ENCODE peak calls at places on chromosomes 12 and 14, in ten cellular contexts. E is WERI-Rb-1, C is upper lobe of left lung, K is Calu3, D is fibroblast of pulmonary artery, P is heart left ventricle, R is nephron progenitor cell, Z is uterus, A is left ventricle myocardium inferior, W is cardiac muscle cell. G is an unnamed sample.

GRCh38 chr14:29927596-29928341 is at the start of gene PRKD1:
- DNase-seq in E (peak; percentile 72), C (peak; percentile 93), K (peak; percentile 75), D (peak; percentile 79), P (peak; percentile 72), R (peak; percentile 84), Z (peak; percentile 62), A (peak; percentile 63), W (peak; percentile 88), G (peak; percentile 78)

GRCh38 chr14:55071870-55072640 is 20.6 kb downstream of the MAPK1IP1L start:
- DNase-seq in E (no peak), C (no peak), K (no peak), D (peak; percentile 80), P (peak; percentile 72), R (peak; percentile 12), Z (peak; percentile 46), A (peak; percentile 47), W (no peak), G (no peak)

GRCh38 chr12:5203274-5203673 is 159.6 kb downstream of the KCNA5 start:
- DNase-seq in E (no peak), C (no peak), K (no peak), D (no peak), P (no peak), R (no peak), Z (no peak), A (no peak), W (no peak), G (no peak)

GRCh38 chr12:16325426-16325825 is 22.0 kb upstream of the MGST1 start:
- DNase-seq in E (no peak), C (no peak), K (peak; percentile 53), D (no peak), P (no peak), R (no peak), Z (no peak), A (no peak), W (no peak), G (no peak)

GRCh38 chr12:6582196-6582595 is 14.1 kb upstream of the NOP2 start:
- DNase-seq in E (no peak), C (no peak), K (no peak), D (no peak), P (no peak), R (peak; percentile 18), Z (no peak), A (no peak), W (no peak), G (no peak)

GRCh38 chr12:69007858-69008314 is 74.9 kb upstream of the CPM start:
- DNase-seq in E (peak; percentile 26), C (no peak), K (no peak), D (peak; percentile 13), P (no peak), R (no peak), Z (no peak), A (no peak), W (peak; percentile 48), G (no peak)

GRCh38 chr14:71532790-71533189 is 399.4 kb upstream of the RGS6 start:
- DNase-seq in E (no peak), C (no peak), K (no peak), D (no peak), P (no peak), R (no peak), Z (no peak), A (no peak), W (no peak), G (no peak)

GRCh38 chr12:62931481-62931880 is 3.5 kb downstream of the PPM1H start:
- DNase-seq in E (no peak), C (no peak), K (no peak), D (no peak), P (no peak), R (no peak), Z (no peak), A (no peak), W (no peak), G (no peak)

GRCh38 chr12:14904854-14905253 is 19.2 kb upstream of the MGP start:
- DNase-seq in E (no peak), C (no peak), K (no peak), D (no peak), P (no peak), R (no peak), Z (no peak), A (no peak), W (no peak), G (no peak)

DNA sequence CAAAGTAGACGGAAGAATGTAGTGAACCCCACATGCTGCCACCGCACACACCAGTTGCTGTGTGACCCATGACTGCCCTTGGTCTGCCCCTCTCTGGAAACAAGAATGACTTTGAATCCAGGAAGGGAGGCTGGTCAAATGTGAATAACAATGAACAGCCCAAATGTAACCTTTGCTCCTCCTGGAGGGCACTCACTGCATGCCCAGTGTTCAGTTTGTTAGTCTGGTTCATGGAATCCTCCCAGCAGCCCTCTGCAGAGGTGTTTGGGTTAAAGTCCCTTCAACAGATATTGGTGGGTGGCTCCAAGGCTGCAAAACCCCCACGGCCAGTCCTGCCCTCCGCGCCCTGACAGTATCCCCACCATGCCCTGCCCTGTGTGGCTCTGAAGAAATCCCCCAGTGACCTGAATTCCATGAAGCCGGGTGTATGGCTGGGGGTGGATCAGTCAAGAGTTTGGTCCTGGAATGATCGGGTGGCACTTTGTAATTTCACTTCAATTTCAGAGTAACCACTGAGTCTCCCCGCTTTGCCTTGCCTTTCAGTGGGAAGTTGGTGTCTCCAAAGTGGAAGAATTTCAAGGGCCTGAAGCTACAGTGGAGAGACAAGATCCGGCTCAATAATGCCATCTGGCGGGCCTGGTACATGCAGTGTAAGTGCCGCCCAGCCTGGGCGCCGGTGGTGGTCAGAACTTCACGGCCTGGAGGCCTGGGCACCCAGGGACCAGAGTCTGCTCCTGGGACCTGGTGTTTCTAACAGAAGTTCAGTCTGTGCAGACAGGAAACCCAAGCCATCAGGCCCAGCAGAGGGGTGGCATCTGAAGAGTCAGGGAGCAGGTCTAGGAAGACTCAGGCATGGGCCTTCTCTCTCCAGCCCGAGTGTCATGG is 47.1 kb downstream of the IL31 start:
- DNase-seq in E (no peak), C (no peak), K (peak; percentile 34), D (no peak), P (no peak), R (no peak), Z (no peak), A (no peak), W (no peak), G (no peak)
- TF ChIP-seq CTCF in E (no peak), C (no peak), K (no peak), D (no peak), P (peak; percentile 16), R (no peak), Z (no peak), A (peak; percentile 43), W (no peak), G (no peak)

GRCh38 chr12:116524964-116525379 is 34.2 kb upstream of the MAP1LC3B2 start:
- DNase-seq in E (no peak), C (no peak), K (no peak), D (no peak), P (no peak), R (no peak), Z (peak; percentile 51), A (no peak), W (no peak), G (no peak)
- TF ChIP-seq CTCF in E (no peak), C (no peak), K (no peak), D (no peak), P (no peak), R (no peak), Z (no peak), A (no peak), W (peak; percentile 21), G (no peak)

GRCh38 chr14:63565448-63565847 is 22.3 kb upstream of the PPP2R5E start:
- DNase-seq in E (no peak), C (no peak), K (no peak), D (no peak), P (no peak), R (no peak), Z (no peak), A (no peak), W (no peak), G (no peak)

GRCh38 chr14:63563370-63564026 is 20.3 kb upstream of the PPP2R5E start:
- DNase-seq in E (no peak), C (no peak), K (peak; percentile 46), D (peak; percentile 62), P (no peak), R (no peak), Z (no peak), A (no peak), W (no peak), G (no peak)

GRCh38 chr14:63562414-63562813 is 19.2 kb upstream of the PPP2R5E start:
- DNase-seq in E (no peak), C (no peak), K (peak; percentile 4), D (peak; percentile 35), P (no peak), R (no peak), Z (no peak), A (no peak), W (no peak), G (no peak)

DNA sequence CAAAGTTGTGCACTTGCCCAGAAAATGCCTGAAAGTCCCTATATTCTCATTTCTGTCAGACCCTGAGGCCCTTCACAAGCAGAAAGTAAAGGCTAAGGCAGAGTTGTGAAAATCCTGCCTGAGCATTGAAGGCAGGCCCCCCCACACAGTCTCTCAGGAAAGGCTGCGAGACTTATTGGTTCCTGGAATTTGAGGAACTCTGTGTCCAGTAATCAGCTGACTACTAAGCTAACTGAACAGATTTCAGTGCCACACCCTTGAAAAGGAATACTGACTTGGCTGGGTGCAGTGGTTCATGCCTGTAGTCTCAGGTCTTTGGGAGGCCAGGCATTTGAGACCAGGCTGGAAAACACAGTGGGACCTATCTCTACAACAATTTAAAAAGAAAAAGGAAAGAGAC is 21.1 kb upstream of the PPP2R5E start:
- DNase-seq in E (no peak), C (no peak), K (peak; percentile 31), D (peak; percentile 36), P (peak; percentile 35), R (no peak), Z (no peak), A (peak; percentile 18), W (no peak), G (no peak)
- TF ChIP-seq CTCF in E (no peak), C (no peak), K (no peak), D (no peak), P (no peak), R (no peak), Z (no peak), A (no peak), W (no peak), G (no peak)

GRCh38 chr12:124525927-124526692 is 41.3 kb downstream of the NCOR2 start:
- DNase-seq in E (no peak), C (no peak), K (no peak), D (no peak), P (no peak), R (no peak), Z (no peak), A (no peak), W (no peak), G (no peak)

GRCh38 chr12:124525455-124525854 is 42.0 kb downstream of the NCOR2 start:
- DNase-seq in E (no peak), C (no peak), K (no peak), D (no peak), P (peak; percentile 67), R (no peak), Z (no peak), A (peak; percentile 51), W (no peak), G (no peak)

GRCh38 chr12:124529595-124530276 is 37.7 kb downstream of the NCOR2 start:
- DNase-seq in E (no peak), C (no peak), K (no peak), D (no peak), P (no peak), R (no peak), Z (no peak), A (no peak), W (no peak), G (no peak)

GRCh38 chr12:124530637-124531263 is 36.7 kb downstream of the NCOR2 start:
- DNase-seq in E (peak; percentile 73), C (no peak), K (no peak), D (no peak), P (no peak), R (no peak), Z (no peak), A (no peak), W (no peak), G (no peak)

GRCh38 chr12:124527861-124528561 is 39.4 kb downstream of the NCOR2 start:
- DNase-seq in E (peak; percentile 84), C (no peak), K (no peak), D (no peak), P (peak; percentile 62), R (no peak), Z (no peak), A (peak; percentile 42), W (no peak), G (no peak)
- TF ChIP-seq CTCF in E (peak; percentile 65), C (no peak), K (no peak), D (no peak), P (no peak), R (no peak), Z (no peak), A (no peak), W (peak; percentile 9), G (peak; percentile 39)